ENCODE peak calls at places on chromosomes 12 and 14, in four cellular contexts. P is activated T-helper 1 cell treated with anti-CD3 and anti-CD28 coated beads, Interleukin-12 subunit alpha, Interleukin-12 subunit beta, Interleukin-2, Interleukin-4 antibody, amounts not matched to agents 30 ng/mL and 10 ng/mL and 1 ng/mL, durations not matched to agents 14 hours and 24 hours and 36 hours; G is T-helper 2 cell; J is progenitor cell of endocrine pancreas. H is an unnamed sample.

GRCh38 chr12:53005215-53005985 is 856 bp upstream of the EIF4B start:
- DNase-seq in P (no peak), G (peak), J (no peak), H (no peak)

GRCh38 chr12:108989381-108989780 is 31.5 kb downstream of the SVOP start:
- DNase-seq in P (no peak), G (no peak), J (no peak), H (no peak)

GRCh38 chr14:103115845-103116572 is 7.3 kb upstream of the TNFAIP2 start:
- DNase-seq in P (no peak), G (no peak), J (no peak), H (no peak)

GRCh38 chr12:127873306-127873705 is 393.7 kb upstream of the TMEM132C start:
- DNase-seq in P (no peak), G (no peak), J (no peak), H (no peak)

GRCh38 chr12:56723889-56724659 is 1.0 kb downstream of the NACA start:
- DNase-seq in P (no peak), G (peak), J (no peak), H (no peak)

GRCh38 chr14:26370118-26370517 is 227.7 kb downstream of the NOVA1 start:
- DNase-seq in P (no peak), G (no peak), J (no peak), H (no peak)

GRCh38 chr14:24197066-24197465 is 1.8 kb upstream of the TM9SF1 start:
- DNase-seq in P (no peak), G (no peak), J (no peak), H (no peak)

GRCh38 chr12:100554608-100555077 is 18.8 kb upstream of the GAS2L3 start:
- DNase-seq in P (no peak), G (peak), J (peak), H (no peak)

GRCh38 chr12:96045566-96045965 is 10.2 kb upstream of the LTA4H start:
- DNase-seq in P (no peak), G (no peak), J (no peak), H (no peak)

GRCh38 chr12:48183091-48183875 is at the start of gene CCDC184:
- DNase-seq in P (peak), G (peak), J (peak), H (no peak)

GRCh38 chr12:80325167-80325959 is 118.7 kb upstream of the PTPRQ start:
- DNase-seq in P (no peak), G (no peak), J (no peak), H (no peak)